ENCODE peak calls at places on chromosomes 4 and X, in eight cellular contexts. F is Peyer's patch, K is adrenal gland, X is IMR-90, J is A549, S is transverse colon, V is K562, R is heart left ventricle. P is an unnamed sample.

GRCh38 chr4:125303058-125303457 is 11.7 kb upstream of the FAT4 start:
- DNase-seq in F (no peak), K (no peak), X (peak), J (no peak), S (no peak), V (no peak), R (no peak), P (no peak)

GRCh38 chr4:95095352-95095974 is 337.7 kb downstream of the BMPR1B start:
- DNase-seq in F (no peak), K (peak), X (peak), J (peak), S (no peak), V (no peak), R (no peak), P (no peak)

GRCh38 chr4:164799410-164799809 is 45.5 kb downstream of the SMIM31 start:
- DNase-seq in F (no peak), K (no peak), X (no peak), J (no peak), S (no peak), V (no peak), R (no peak), P (no peak)

GRCh38 chr4:153205028-153205648 is 895 bp downstream of the TRIM2 start:
- DNase-seq in F (peak), K (no peak), X (no peak), J (no peak), S (peak), V (peak), R (no peak), P (no peak)

GRCh38 chrX:74505437-74505836 is 84.1 kb downstream of the SLC16A2 start:
- DNase-seq in F (no peak), K (no peak), X (no peak), J (no peak), S (no peak), V (no peak), R (no peak), P (no peak)

GRCh38 chr4:186200436-186201409 is 9.4 kb downstream of the CYP4V2 start:
- DNase-seq in F (no peak), K (no peak), X (no peak), J (no peak), S (no peak), V (no peak), R (no peak), P (no peak)

GRCh38 chr4:158186815-158187214 is 14.0 kb upstream of the GASK1B start:
- DNase-seq in F (no peak), K (no peak), X (no peak), J (no peak), S (no peak), V (no peak), R (no peak), P (no peak)

GRCh38 chr4:181166742-181167399 is 1076.3 kb upstream of the TENM3 start:
- DNase-seq in F (no peak), K (no peak), X (no peak), J (no peak), S (no peak), V (no peak), R (no peak), P (no peak)

GRCh38 chr4:958314-958665 is 15.1 kb downstream of the DGKQ start:
- DNase-seq in F (no peak), K (no peak), X (no peak), J (no peak), S (no peak), V (no peak), R (no peak), P (no peak)

GRCh38 chrX:15129412-15129811 is 140.5 kb downstream of the ASB9 start:
- DNase-seq in F (no peak), K (no peak), X (no peak), J (no peak), S (no peak), V (no peak), R (no peak), P (no peak)

GRCh38 chrX:120250522-120251271 is at the start of gene ZBTB33:
- DNase-seq in F (peak), K (peak), X (peak), J (peak), S (peak), V (peak), R (peak), P (peak)

GRCh38 chrX:103941201-103941975 is 21.0 kb upstream of the TMSB15B start:
- DNase-seq in F (no peak), K (no peak), X (peak), J (peak), S (no peak), V (peak), R (no peak), P (no peak)

GRCh38 chrX:15151267-15152196 is 118.4 kb downstream of the ASB9 start:
- DNase-seq in F (no peak), K (no peak), X (no peak), J (no peak), S (no peak), V (no peak), R (no peak), P (no peak)

GRCh38 chrX:69060631-69061408 is 104.4 kb downstream of the PJA1 start:
- DNase-seq in F (peak), K (peak), X (peak), J (peak), S (peak), V (no peak), R (peak), P (no peak)

GRCh38 chr4:65747386-65747785 is 77.1 kb upstream of the EPHA5 start:
- DNase-seq in F (no peak), K (no peak), X (peak), J (no peak), S (no peak), V (no peak), R (no peak), P (no peak)

GRCh38 chr4:8295471-8295870 is 25.9 kb downstream of the HTRA3 start:
- DNase-seq in F (no peak), K (no peak), X (no peak), J (no peak), S (no peak), V (no peak), R (no peak), P (no peak)

GRCh38 chr4:32847466-32847865 is 2127.3 kb downstream of the PCDH7 start:
- DNase-seq in F (no peak), K (no peak), X (no peak), J (no peak), S (no peak), V (no peak), R (no peak), P (no peak)

GRCh38 chr4:79367111-79367510 is 40.9 kb downstream of the GK2 start:
- DNase-seq in F (no peak), K (no peak), X (no peak), J (no peak), S (no peak), V (no peak), R (no peak), P (no peak)

GRCh38 chrX:128460835-128461234 is 408.6 kb upstream of the ACTRT1 start:
- DNase-seq in F (no peak), K (no peak), X (no peak), J (peak), S (no peak), V (no peak), R (no peak), P (no peak)

GRCh38 chrX:42241421-42241820 is 318.1 kb upstream of the CASK start:
- DNase-seq in F (no peak), K (no peak), X (no peak), J (no peak), S (no peak), V (no peak), R (no peak), P (no peak)

GRCh38 chr4:3827616-3828492 is 61.7 kb downstream of the ADRA2C start:
- DNase-seq in F (peak), K (peak), X (peak), J (peak), S (peak), V (no peak), R (peak), P (peak)

GRCh38 chr4:41146716-41147506 is 67.4 kb downstream of the APBB2 start:
- DNase-seq in F (no peak), K (no peak), X (peak), J (no peak), S (no peak), V (no peak), R (no peak), P (no peak)

GRCh38 chr4:23023121-23023520 is 330.4 kb downstream of the GBA3 start:
- DNase-seq in F (no peak), K (no peak), X (no peak), J (no peak), S (no peak), V (no peak), R (no peak), P (no peak)

GRCh38 chrX:77070108-77070918 is 376.9 kb upstream of the FGF16 start:
- DNase-seq in F (no peak), K (no peak), X (no peak), J (no peak), S (no peak), V (no peak), R (no peak), P (no peak)

GRCh38 chr4:168480991-168481588 is 798 bp upstream of the DDX60L start:
- DNase-seq in F (peak), K (peak), X (peak), J (peak), S (peak), V (peak), R (no peak), P (peak)

GRCh38 chr4:84647307-84647884 is 64.5 kb downstream of the CDS1 start:
- DNase-seq in F (no peak), K (no peak), X (no peak), J (no peak), S (no peak), V (no peak), R (no peak), P (no peak)

GRCh38 chr4:42280327-42281095 is 116.8 kb upstream of the SHISA3 start:
- DNase-seq in F (no peak), K (no peak), X (peak), J (peak), S (no peak), V (peak), R (no peak), P (no peak)

GRCh38 chr4:13541720-13542576 is 2.4 kb downstream of the NKX3-2 start:
- DNase-seq in F (no peak), K (no peak), X (no peak), J (peak), S (peak), V (no peak), R (no peak), P (no peak)

GRCh38 chr4:10589308-10589707 is 95.3 kb downstream of the CLNK start:
- DNase-seq in F (no peak), K (no peak), X (no peak), J (no peak), S (no peak), V (no peak), R (no peak), P (no peak)

GRCh38 chrX:100636321-100636991 is at the start of gene TSPAN6:
- DNase-seq in F (peak), K (peak), X (peak), J (peak), S (peak), V (peak), R (peak), P (peak)

DNA sequence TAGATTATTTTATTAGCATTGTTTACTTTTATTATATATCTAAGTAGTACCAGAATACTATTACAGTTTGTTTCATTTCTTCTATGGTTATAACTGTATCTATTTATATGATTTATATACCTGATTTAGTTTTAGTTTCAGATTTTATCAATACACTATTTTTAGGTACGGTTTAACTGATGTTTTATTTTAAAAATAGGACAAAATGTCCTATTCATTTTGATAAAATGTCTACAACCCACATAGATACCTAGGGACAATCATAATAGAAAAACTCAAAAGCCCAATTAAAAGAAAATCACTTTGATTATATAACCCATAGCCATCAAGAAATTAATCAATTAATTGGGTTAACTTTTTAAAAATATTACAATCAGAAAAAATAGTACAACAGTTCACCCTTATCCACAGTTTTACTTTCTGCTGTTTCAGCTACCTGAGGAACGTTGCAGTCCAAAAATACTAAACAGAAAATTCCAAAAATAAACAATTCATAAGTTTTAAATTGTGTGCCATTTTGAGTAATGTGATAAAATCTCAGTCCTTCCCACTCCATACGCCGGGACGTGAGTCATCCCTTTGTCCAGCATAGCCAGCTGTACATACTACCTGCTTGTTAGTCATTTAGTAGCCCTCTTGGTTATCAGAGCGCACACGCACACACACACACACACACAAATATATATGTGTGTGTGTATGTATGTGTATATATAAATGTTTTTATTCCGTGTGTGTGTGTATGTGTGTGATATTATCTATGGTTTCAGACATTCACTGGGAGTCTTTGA is 5.0 kb upstream of the CCSER1 start:
- DNase-seq in F (no peak), K (no peak), X (peak), J (no peak), S (no peak), V (no peak), R (no peak), P (no peak)
- TF ChIP-seq POLR2A in F (no peak), K (no peak), X (no peak), J (no peak), S (no peak), V (no peak), R (no peak), P (no peak)

DNA sequence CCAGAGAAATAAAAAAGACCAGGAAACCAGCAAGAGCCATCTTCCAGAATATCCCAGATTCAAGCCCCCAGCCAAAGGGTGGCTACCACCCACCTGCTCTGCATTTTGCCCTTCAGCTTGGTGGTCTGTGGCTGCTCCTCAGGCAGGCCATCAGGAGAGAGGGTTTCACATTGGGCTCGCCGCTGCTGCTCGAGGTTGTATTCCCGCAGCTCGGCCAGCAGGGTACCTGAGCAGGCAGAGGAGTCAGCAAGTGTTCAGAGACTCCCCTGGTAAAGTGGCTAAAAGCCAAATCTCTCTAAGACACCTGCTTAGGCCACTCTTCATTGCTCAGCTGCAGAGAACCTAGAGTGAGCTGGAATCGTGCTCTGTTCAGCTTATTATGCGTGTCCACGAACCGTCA is 110.8 kb upstream of the HSD17B10 start:
- DNase-seq in F (no peak), K (no peak), X (no peak), J (no peak), S (no peak), V (no peak), R (no peak), P (no peak)
- TF ChIP-seq POLR2A in F (no peak), K (no peak), X (no peak), J (no peak), S (no peak), V (no peak), R (no peak), P (no peak)

GRCh38 chr4:146315184-146315583 is 100.8 kb downstream of the REELD1 start:
- DNase-seq in F (no peak), K (no peak), X (no peak), J (no peak), S (no peak), V (no peak), R (no peak), P (no peak)

GRCh38 chr4:146317783-146318182 is 103.4 kb downstream of the REELD1 start:
- DNase-seq in F (no peak), K (no peak), X (no peak), J (no peak), S (no peak), V (no peak), R (no peak), P (no peak)

DNA sequence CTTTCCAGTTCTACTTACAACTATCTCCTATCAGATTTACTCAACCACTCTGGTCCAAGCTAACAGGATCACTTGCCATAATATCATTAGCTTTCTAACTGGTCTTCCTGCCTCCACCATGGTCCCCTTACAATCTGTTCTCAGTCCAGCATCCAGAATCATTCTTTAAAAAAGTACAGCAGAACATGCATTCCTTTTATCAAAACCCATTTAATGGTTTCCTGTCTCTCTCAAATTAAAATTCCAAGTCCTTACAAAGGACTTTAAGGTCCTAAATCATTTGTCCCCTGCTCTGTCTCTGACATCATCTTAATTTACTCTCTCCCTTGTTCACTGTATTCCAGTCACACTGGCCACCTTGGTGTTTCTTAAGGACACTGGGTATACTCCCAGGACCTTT is 104.6 kb downstream of the REELD1 start:
- DNase-seq in F (no peak), K (no peak), X (no peak), J (no peak), S (no peak), V (no peak), R (no peak), P (no peak)
- TF ChIP-seq POLR2A in F (no peak), K (no peak), X (no peak), J (no peak), S (no peak), V (no peak), R (no peak), P (no peak)

GRCh38 chr4:99893029-99893428 is 1.2 kb downstream of the LAMTOR3 start:
- DNase-seq in F (no peak), K (no peak), X (no peak), J (no peak), S (no peak), V (no peak), R (no peak), P (no peak)

GRCh38 chr4:99894998-99895397 is 771 bp upstream of the LAMTOR3 start:
- DNase-seq in F (peak), K (no peak), X (no peak), J (no peak), S (no peak), V (no peak), R (peak), P (no peak)

GRCh38 chr4:99893991-99894981 is at the start of gene LAMTOR3:
- DNase-seq in F (peak), K (peak), X (peak), J (peak), S (peak), V (peak), R (peak), P (peak)
- TF ChIP-seq POLR2A in F (peak), K (peak), X (peak), J (peak), S (peak), V (peak), R (peak), P (peak)

GRCh38 chr4:74640111-74640903 is 154.0 kb downstream of the BTC start:
- DNase-seq in F (no peak), K (no peak), X (peak), J (no peak), S (no peak), V (no peak), R (no peak), P (no peak)
- TF ChIP-seq POLR2A in F (no peak), K (no peak), X (no peak), J (no peak), S (no peak), V (no peak), R (no peak), P (no peak)

DNA sequence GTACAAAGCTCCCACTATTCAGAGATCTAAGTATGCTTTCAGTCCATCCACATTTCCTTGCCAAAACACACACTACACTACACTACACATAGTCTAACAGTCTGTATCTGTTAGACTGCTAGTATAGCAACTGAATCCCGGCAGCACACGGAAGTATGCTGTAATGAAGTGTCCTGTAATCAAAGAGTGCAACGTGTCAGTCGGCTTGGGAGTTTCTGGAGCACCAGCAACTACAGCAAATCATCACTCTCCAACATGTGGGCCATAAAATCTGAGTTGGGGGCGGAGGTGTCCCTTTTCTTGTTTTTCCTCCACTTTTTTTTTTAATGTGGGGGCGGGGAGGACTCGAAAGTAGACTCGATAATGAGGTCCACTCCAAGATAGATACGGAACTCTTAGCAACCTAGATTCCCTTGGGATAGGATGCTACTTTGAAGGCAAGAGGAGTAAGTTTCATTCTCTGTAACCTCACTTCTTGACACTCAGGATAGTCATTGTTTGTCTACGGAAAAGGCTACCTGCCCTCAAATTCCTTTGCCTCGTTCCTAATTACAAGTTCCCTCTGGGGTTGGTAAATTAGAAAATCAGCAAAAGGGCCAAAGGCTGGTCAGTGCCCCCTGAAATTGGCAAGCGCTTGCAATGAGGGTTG is 722 bp downstream of the SLC10A7 start:
- DNase-seq in F (peak), K (peak), X (peak), J (peak), S (peak), V (peak), R (no peak), P (no peak)
- TF ChIP-seq POLR2A in F (peak), K (peak), X (peak), J (no peak), S (peak), V (no peak), R (no peak), P (no peak)

GRCh38 chrX:55919367-55920221 is 202.0 kb downstream of the RRAGB start:
- DNase-seq in F (peak), K (no peak), X (no peak), J (no peak), S (peak), V (no peak), R (no peak), P (no peak)
- TF ChIP-seq POLR2A in F (no peak), K (no peak), X (no peak), J (no peak), S (no peak), V (no peak), R (no peak), P (no peak)